ENCODE peak calls at places on chromosomes 13 and 19, in five cellular contexts. One of them, this sample, is unnamed.

GRCh38 chr19:6239871-6240676 is 39.7 kb downstream of the MLLT1 start:
- DNase-seq in ascending aorta: no peak
- DNase-seq in stomach: no peak
- DNase-seq in fibroblast of mammary gland: no peak
- DNase-seq in Caco-2: no peak
- DNase-seq in this sample: no peak

GRCh38 chr19:51439021-51439465 is 19.2 kb downstream of the SIGLEC8 start:
- DNase-seq in Caco-2: no peak
- DNase-seq in stomach: no peak
- DNase-seq in fibroblast of mammary gland: peak; percentile 16
- DNase-seq in ascending aorta: no peak
- DNase-seq in this sample: no peak

GRCh38 chr19:40387151-40387550 is 2.8 kb downstream of the HIPK4 start:
- DNase-seq in fibroblast of mammary gland: no peak
- DNase-seq in Caco-2: no peak
- DNase-seq in ascending aorta: no peak
- DNase-seq in stomach: no peak
- DNase-seq in this sample: no peak

GRCh38 chr13:45564108-45564507 is 51.4 kb downstream of the ERICH6B start:
- DNase-seq in ascending aorta: no peak
- DNase-seq in Caco-2: no peak
- DNase-seq in stomach: no peak
- DNase-seq in fibroblast of mammary gland: peak; percentile 77
- DNase-seq in this sample: no peak

GRCh38 chr19:30666301-30666803 is 294.2 kb downstream of the ZNF536 start:
- DNase-seq in stomach: peak; percentile 47
- DNase-seq in Caco-2: peak; percentile 51
- DNase-seq in fibroblast of mammary gland: peak; percentile 20
- DNase-seq in ascending aorta: no peak
- DNase-seq in this sample: peak; percentile 48

GRCh38 chr13:61252213-61252612 is 163.4 kb downstream of the PCDH20 start:
- DNase-seq in Caco-2: no peak
- DNase-seq in ascending aorta: no peak
- DNase-seq in fibroblast of mammary gland: no peak
- DNase-seq in stomach: no peak
- DNase-seq in this sample: no peak

GRCh38 chr19:28307460-28307859 is 905.5 kb downstream of the UQCRFS1 start:
- DNase-seq in stomach: no peak
- DNase-seq in Caco-2: no peak
- DNase-seq in ascending aorta: no peak
- DNase-seq in fibroblast of mammary gland: peak; percentile 72
- DNase-seq in this sample: no peak

GRCh38 chr13:42272776-42273175 is 824 bp downstream of the AKAP11 start:
- DNase-seq in ascending aorta: no peak
- DNase-seq in stomach: no peak
- DNase-seq in Caco-2: no peak
- DNase-seq in fibroblast of mammary gland: no peak
- DNase-seq in this sample: no peak

GRCh38 chr19:17922138-17922537 is 10.7 kb upstream of the CCDC124 start:
- DNase-seq in fibroblast of mammary gland: no peak
- DNase-seq in ascending aorta: no peak
- DNase-seq in Caco-2: peak; percentile 59
- DNase-seq in stomach: no peak
- DNase-seq in this sample: no peak

GRCh38 chr19:29909545-29909944 is 32.5 kb upstream of the URI1 start:
- DNase-seq in Caco-2: no peak
- DNase-seq in ascending aorta: no peak
- DNase-seq in stomach: no peak
- DNase-seq in fibroblast of mammary gland: no peak
- DNase-seq in this sample: no peak

GRCh38 chr13:80712026-80712425 is 371.1 kb upstream of the SPRY2 start:
- DNase-seq in fibroblast of mammary gland: peak; percentile 61
- DNase-seq in Caco-2: no peak
- DNase-seq in stomach: no peak
- DNase-seq in ascending aorta: no peak
- DNase-seq in this sample: no peak

GRCh38 chr13:110132178-110132975 is 174.6 kb downstream of the COL4A1 start:
- DNase-seq in ascending aorta: no peak
- DNase-seq in Caco-2: no peak
- DNase-seq in fibroblast of mammary gland: no peak
- DNase-seq in stomach: no peak
- DNase-seq in this sample: no peak

GRCh38 chr13:33752631-33753030 is 65.3 kb upstream of the RFC3 start:
- DNase-seq in stomach: no peak
- DNase-seq in Caco-2: no peak
- DNase-seq in fibroblast of mammary gland: peak; percentile 57
- DNase-seq in ascending aorta: no peak
- DNase-seq in this sample: no peak

GRCh38 chr13:48946163-48946562 is 29.5 kb upstream of the FNDC3A start:
- DNase-seq in stomach: no peak
- DNase-seq in fibroblast of mammary gland: no peak
- DNase-seq in ascending aorta: no peak
- DNase-seq in Caco-2: no peak
- DNase-seq in this sample: no peak

GRCh38 chr19:33688657-33688992 is 66.9 kb downstream of the CHST8 start:
- DNase-seq in stomach: no peak
- DNase-seq in ascending aorta: no peak
- DNase-seq in Caco-2: no peak
- DNase-seq in fibroblast of mammary gland: no peak
- DNase-seq in this sample: no peak

GRCh38 chr13:30119476-30119875 is 187.9 kb downstream of the KATNAL1 start:
- DNase-seq in Caco-2: no peak
- DNase-seq in fibroblast of mammary gland: peak; percentile 70
- DNase-seq in ascending aorta: no peak
- DNase-seq in stomach: no peak
- DNase-seq in this sample: no peak
- H3K4me3 ChIP-seq in Caco-2: no peak overlapping the region
- H3K4me3 ChIP-seq in fibroblast of mammary gland: no peak overlapping the region
- H3K4me3 ChIP-seq in ascending aorta: no peak overlapping the region
- H3K4me3 ChIP-seq in stomach: no peak overlapping the region
- H3K4me3 ChIP-seq in this sample: no peak overlapping the region

DNA sequence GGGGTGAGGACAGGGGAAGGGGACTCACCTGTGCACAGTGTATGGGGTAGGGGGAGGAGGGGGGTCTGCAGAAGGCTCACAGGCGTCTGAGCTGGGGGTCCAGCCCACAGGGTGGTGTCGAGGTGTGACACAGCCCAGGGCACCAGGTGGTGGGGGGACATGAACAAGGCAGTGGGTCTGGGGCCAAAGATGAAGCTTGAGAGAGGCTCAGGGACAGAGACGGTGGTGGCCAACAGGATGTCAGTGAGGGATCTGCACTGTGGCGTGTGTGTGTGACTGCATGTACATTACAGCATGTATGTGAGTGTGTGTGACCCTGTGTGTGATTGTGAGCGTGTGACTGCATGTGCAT is 1.7 kb downstream of the ADAMTS10 start:
- DNase-seq in Caco-2: no peak
- DNase-seq in ascending aorta: no peak
- DNase-seq in stomach: no peak
- DNase-seq in fibroblast of mammary gland: no peak
- DNase-seq in this sample: no peak
- H3K4me3 ChIP-seq in Caco-2: no peak overlapping the region
- H3K4me3 ChIP-seq in ascending aorta: peak overlapping the region; percentile 61
- H3K4me3 ChIP-seq in stomach: peak overlapping the region; percentile 53
- H3K4me3 ChIP-seq in fibroblast of mammary gland: no peak overlapping the region
- H3K4me3 ChIP-seq in this sample: peak overlapping the region; percentile 45

DNA sequence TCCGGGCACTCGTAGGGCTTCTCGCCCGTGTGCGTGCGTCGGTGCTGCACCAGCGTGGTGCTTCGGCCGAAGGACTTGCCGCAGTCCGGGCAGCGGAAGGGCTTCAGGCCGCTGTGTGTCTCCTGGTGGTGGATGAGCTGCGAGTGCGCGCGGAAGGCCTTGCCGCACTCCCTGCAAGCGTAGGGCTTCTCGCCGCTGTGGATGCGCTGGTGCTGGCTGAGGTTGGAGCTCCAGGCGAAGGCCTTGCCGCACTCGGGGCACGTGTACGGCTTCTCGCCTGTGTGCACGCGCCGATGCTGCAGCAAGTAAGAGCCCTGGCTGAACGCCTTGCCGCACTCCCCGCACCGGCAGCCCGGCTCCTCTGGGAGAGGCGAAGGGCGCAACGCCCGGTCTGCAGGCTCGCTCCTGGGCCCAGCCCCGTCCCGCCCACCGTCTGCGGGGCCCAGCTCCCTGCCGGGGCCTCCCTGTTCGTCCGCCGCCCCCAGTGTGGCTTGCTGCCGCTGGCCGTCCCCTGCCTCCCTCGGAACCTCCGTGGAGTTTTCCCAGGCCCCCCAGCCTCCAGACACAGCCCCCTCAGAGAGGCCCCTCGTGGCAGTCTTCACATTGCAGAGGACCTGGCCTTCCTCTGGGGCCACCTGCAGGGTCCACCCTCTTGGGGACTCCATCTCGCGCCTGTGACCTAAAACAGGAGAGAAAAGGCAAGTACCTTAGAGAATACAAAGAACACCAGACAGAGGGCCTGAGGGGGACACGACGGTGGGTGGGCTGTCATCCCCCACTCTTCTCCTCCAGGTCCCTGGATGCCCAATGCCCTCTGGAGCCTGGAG is 3.9 kb upstream of the A1BG start:
- DNase-seq in stomach: no peak
- DNase-seq in fibroblast of mammary gland: peak; percentile 26
- DNase-seq in ascending aorta: no peak
- DNase-seq in Caco-2: no peak
- DNase-seq in this sample: no peak
- H3K4me3 ChIP-seq in stomach: peak overlapping the region; percentile 33
- H3K4me3 ChIP-seq in fibroblast of mammary gland: no peak overlapping the region
- H3K4me3 ChIP-seq in ascending aorta: no peak overlapping the region
- H3K4me3 ChIP-seq in Caco-2: no peak overlapping the region
- H3K4me3 ChIP-seq in this sample: no peak overlapping the region

GRCh38 chr13:99969934-99970760 is 1.4 kb downstream of the ZIC5 start:
- DNase-seq in Caco-2: peak; percentile 72
- DNase-seq in fibroblast of mammary gland: peak; percentile 26
- DNase-seq in ascending aorta: no peak
- DNase-seq in stomach: no peak
- DNase-seq in this sample: no peak
- H3K4me3 ChIP-seq in Caco-2: peak overlapping the region; percentile 70
- H3K4me3 ChIP-seq in fibroblast of mammary gland: no peak overlapping the region
- H3K4me3 ChIP-seq in ascending aorta: peak overlapping the region; percentile 45
- H3K4me3 ChIP-seq in stomach: peak overlapping the region; percentile 34
- H3K4me3 ChIP-seq in this sample: no peak overlapping the region

DNA sequence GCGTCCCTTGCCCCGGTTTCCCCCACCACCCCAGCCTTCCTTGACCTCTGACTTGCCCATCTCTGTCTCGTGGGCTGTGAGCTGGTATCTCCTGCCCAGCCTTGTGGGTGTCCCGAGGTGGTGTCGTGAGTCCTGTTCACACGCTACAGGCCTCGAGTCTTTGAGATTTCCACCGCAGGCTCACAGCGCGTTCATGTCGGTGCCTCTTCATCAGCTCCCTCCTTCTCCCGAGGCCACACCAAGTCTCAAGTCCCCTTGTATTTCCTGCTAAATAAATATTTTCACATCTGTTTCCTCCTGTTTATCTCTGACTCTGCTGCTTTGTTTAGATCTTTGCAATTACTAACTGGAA is 130.3 kb upstream of the RNF113B start:
- DNase-seq in Caco-2: no peak
- DNase-seq in fibroblast of mammary gland: no peak
- DNase-seq in ascending aorta: no peak
- DNase-seq in stomach: no peak
- DNase-seq in this sample: peak; percentile 40
- H3K4me3 ChIP-seq in Caco-2: no peak overlapping the region
- H3K4me3 ChIP-seq in fibroblast of mammary gland: no peak overlapping the region
- H3K4me3 ChIP-seq in ascending aorta: no peak overlapping the region
- H3K4me3 ChIP-seq in stomach: no peak overlapping the region
- H3K4me3 ChIP-seq in this sample: no peak overlapping the region

GRCh38 chr19:48634036-48634342 is 3.2 kb downstream of the DBP start:
- DNase-seq in ascending aorta: no peak
- DNase-seq in Caco-2: no peak
- DNase-seq in stomach: no peak
- DNase-seq in fibroblast of mammary gland: no peak
- DNase-seq in this sample: no peak
- H3K4me3 ChIP-seq in ascending aorta: peak overlapping the region; percentile 14
- H3K4me3 ChIP-seq in Caco-2: peak overlapping the region; percentile 22
- H3K4me3 ChIP-seq in stomach: peak overlapping the region; percentile 81
- H3K4me3 ChIP-seq in fibroblast of mammary gland: peak overlapping the region; percentile 33
- H3K4me3 ChIP-seq in this sample: no peak overlapping the region

GRCh38 chr19:38425810-38426466 is at the start of gene RASGRP4:
- DNase-seq in stomach: no peak
- DNase-seq in ascending aorta: no peak
- DNase-seq in Caco-2: no peak
- DNase-seq in fibroblast of mammary gland: no peak
- DNase-seq in this sample: no peak
- H3K4me3 ChIP-seq in stomach: peak within 1 kb of the TSS; percentile 31
- H3K4me3 ChIP-seq in ascending aorta: no peak within 1 kb of the TSS
- H3K4me3 ChIP-seq in Caco-2: no peak within 1 kb of the TSS
- H3K4me3 ChIP-seq in fibroblast of mammary gland: no peak within 1 kb of the TSS
- H3K4me3 ChIP-seq in this sample: no peak within 1 kb of the TSS

GRCh38 chr19:38667552-38668205 is 20.2 kb downstream of the ACTN4 start:
- DNase-seq in ascending aorta: no peak
- DNase-seq in fibroblast of mammary gland: peak; percentile 67
- DNase-seq in stomach: no peak
- DNase-seq in Caco-2: no peak
- DNase-seq in this sample: no peak
- H3K4me3 ChIP-seq in ascending aorta: no peak overlapping the region
- H3K4me3 ChIP-seq in fibroblast of mammary gland: no peak overlapping the region
- H3K4me3 ChIP-seq in stomach: no peak overlapping the region
- H3K4me3 ChIP-seq in Caco-2: no peak overlapping the region
- H3K4me3 ChIP-seq in this sample: no peak overlapping the region

GRCh38 chr13:51619614-51620013 is 35.4 kb downstream of the WDFY2 start:
- DNase-seq in fibroblast of mammary gland: peak; percentile 92
- DNase-seq in ascending aorta: no peak
- DNase-seq in stomach: no peak
- DNase-seq in Caco-2: no peak
- DNase-seq in this sample: no peak

GRCh38 chr13:51612867-51613266 is 28.6 kb downstream of the WDFY2 start:
- DNase-seq in Caco-2: no peak
- DNase-seq in ascending aorta: no peak
- DNase-seq in stomach: no peak
- DNase-seq in fibroblast of mammary gland: no peak
- DNase-seq in this sample: no peak

GRCh38 chr13:51613535-51613934 is 29.3 kb downstream of the WDFY2 start:
- DNase-seq in Caco-2: no peak
- DNase-seq in stomach: no peak
- DNase-seq in fibroblast of mammary gland: no peak
- DNase-seq in ascending aorta: no peak
- DNase-seq in this sample: no peak

GRCh38 chr13:51618626-51619025 is 34.4 kb downstream of the WDFY2 start:
- DNase-seq in Caco-2: no peak
- DNase-seq in stomach: no peak
- DNase-seq in fibroblast of mammary gland: no peak
- DNase-seq in ascending aorta: no peak
- DNase-seq in this sample: peak; percentile 82

GRCh38 chr13:51614350-51614786 is 30.1 kb downstream of the WDFY2 start:
- DNase-seq in stomach: no peak
- DNase-seq in Caco-2: no peak
- DNase-seq in ascending aorta: no peak
- DNase-seq in fibroblast of mammary gland: peak; percentile 35
- DNase-seq in this sample: no peak
- H3K4me3 ChIP-seq in stomach: no peak overlapping the region
- H3K4me3 ChIP-seq in Caco-2: no peak overlapping the region
- H3K4me3 ChIP-seq in ascending aorta: no peak overlapping the region
- H3K4me3 ChIP-seq in fibroblast of mammary gland: no peak overlapping the region
- H3K4me3 ChIP-seq in this sample: no peak overlapping the region

This sample was measured in thyroid gland.